ENCODE peak calls at places on chromosomes 3 and 15, in eight cellular contexts. One of them, this sample, is unnamed.

GRCh38 chr15:59994855-59995557 is 9.1 kb upstream of the FOXB1 start:
- DNase-seq in T-cell: no peak
- DNase-seq in NCI-H1694 treated with DMSO at 0.1 percent for 48 hours: no peak
- DNase-seq in HS-27A: no peak
- DNase-seq in activated T-helper 2 cell treated with anti-CD3 and anti-CD28 coated beads, Interferon-gamma antibody, Interleukin-2, Interleukin-4, amounts not matched to agents 10 μg/mL and 5 μg/mL and 100 μg/mL, durations not matched to agents 14 hours and 24 hours and 36 hours: no peak
- DNase-seq in Panc1: no peak
- DNase-seq in A673: no peak
- DNase-seq in A549: no peak
- DNase-seq in this sample: no peak

GRCh38 chr3:123779646-123780231 is 104.4 kb downstream of the MYLK start:
- DNase-seq in A549: no peak
- DNase-seq in NCI-H1694 treated with DMSO at 0.1 percent for 48 hours: no peak
- DNase-seq in A673: no peak
- DNase-seq in HS-27A: no peak
- DNase-seq in activated T-helper 2 cell treated with anti-CD3 and anti-CD28 coated beads, Interferon-gamma antibody, Interleukin-2, Interleukin-4, amounts not matched to agents 10 μg/mL and 5 μg/mL and 100 μg/mL, durations not matched to agents 14 hours and 24 hours and 36 hours: no peak
- DNase-seq in Panc1: no peak
- DNase-seq in T-cell: no peak
- DNase-seq in this sample: no peak

GRCh38 chr15:60962087-60962486 is 267.0 kb downstream of the RORA start:
- DNase-seq in T-cell: no peak
- DNase-seq in activated T-helper 2 cell treated with anti-CD3 and anti-CD28 coated beads, Interferon-gamma antibody, Interleukin-2, Interleukin-4, amounts not matched to agents 10 μg/mL and 5 μg/mL and 100 μg/mL, durations not matched to agents 14 hours and 24 hours and 36 hours: no peak
- DNase-seq in A549: no peak
- DNase-seq in A673: peak; percentile 21
- DNase-seq in NCI-H1694 treated with DMSO at 0.1 percent for 48 hours: no peak
- DNase-seq in Panc1: no peak
- DNase-seq in HS-27A: no peak
- DNase-seq in this sample: no peak

GRCh38 chr15:45588199-45588910 is 1.2 kb downstream of the BLOC1S6 start:
- DNase-seq in A673: no peak
- DNase-seq in Panc1: no peak
- DNase-seq in T-cell: no peak
- DNase-seq in activated T-helper 2 cell treated with anti-CD3 and anti-CD28 coated beads, Interferon-gamma antibody, Interleukin-2, Interleukin-4, amounts not matched to agents 10 μg/mL and 5 μg/mL and 100 μg/mL, durations not matched to agents 14 hours and 24 hours and 36 hours: no peak
- DNase-seq in HS-27A: no peak
- DNase-seq in NCI-H1694 treated with DMSO at 0.1 percent for 48 hours: no peak
- DNase-seq in A549: no peak
- DNase-seq in this sample: no peak

GRCh38 chr3:125004196-125004595 is 51.6 kb downstream of the HEG1 start:
- DNase-seq in activated T-helper 2 cell treated with anti-CD3 and anti-CD28 coated beads, Interferon-gamma antibody, Interleukin-2, Interleukin-4, amounts not matched to agents 10 μg/mL and 5 μg/mL and 100 μg/mL, durations not matched to agents 14 hours and 24 hours and 36 hours: no peak
- DNase-seq in Panc1: no peak
- DNase-seq in T-cell: no peak
- DNase-seq in HS-27A: no peak
- DNase-seq in NCI-H1694 treated with DMSO at 0.1 percent for 48 hours: no peak
- DNase-seq in A549: no peak
- DNase-seq in A673: no peak
- DNase-seq in this sample: no peak

GRCh38 chr3:11059090-11059798 is 66.7 kb downstream of the SLC6A1 start:
- DNase-seq in activated T-helper 2 cell treated with anti-CD3 and anti-CD28 coated beads, Interferon-gamma antibody, Interleukin-2, Interleukin-4, amounts not matched to agents 10 μg/mL and 5 μg/mL and 100 μg/mL, durations not matched to agents 14 hours and 24 hours and 36 hours: peak; percentile 11
- DNase-seq in A549: peak; percentile 69
- DNase-seq in A673: peak; percentile 91
- DNase-seq in Panc1: peak; percentile 32
- DNase-seq in HS-27A: peak; percentile 52
- DNase-seq in NCI-H1694 treated with DMSO at 0.1 percent for 48 hours: peak; percentile 18
- DNase-seq in T-cell: no peak
- DNase-seq in this sample: peak; percentile 82

GRCh38 chr3:185353823-185354614 is 8.9 kb upstream of the MAP3K13 start:
- DNase-seq in Panc1: no peak
- DNase-seq in NCI-H1694 treated with DMSO at 0.1 percent for 48 hours: peak; percentile 91
- DNase-seq in HS-27A: peak; percentile 27
- DNase-seq in A673: peak; percentile 91
- DNase-seq in A549: peak; percentile 41
- DNase-seq in T-cell: peak; percentile 35
- DNase-seq in activated T-helper 2 cell treated with anti-CD3 and anti-CD28 coated beads, Interferon-gamma antibody, Interleukin-2, Interleukin-4, amounts not matched to agents 10 μg/mL and 5 μg/mL and 100 μg/mL, durations not matched to agents 14 hours and 24 hours and 36 hours: peak; percentile 70
- DNase-seq in this sample: peak; percentile 87

GRCh38 chr15:70324001-70324974 is 226.6 kb upstream of the TLE3 start:
- DNase-seq in Panc1: no peak
- DNase-seq in activated T-helper 2 cell treated with anti-CD3 and anti-CD28 coated beads, Interferon-gamma antibody, Interleukin-2, Interleukin-4, amounts not matched to agents 10 μg/mL and 5 μg/mL and 100 μg/mL, durations not matched to agents 14 hours and 24 hours and 36 hours: no peak
- DNase-seq in NCI-H1694 treated with DMSO at 0.1 percent for 48 hours: no peak
- DNase-seq in HS-27A: no peak
- DNase-seq in A549: no peak
- DNase-seq in A673: peak; percentile 87
- DNase-seq in T-cell: no peak
- DNase-seq in this sample: peak; percentile 54

GRCh38 chr3:47250309-47251060 is 32.1 kb downstream of the KIF9 start:
- DNase-seq in activated T-helper 2 cell treated with anti-CD3 and anti-CD28 coated beads, Interferon-gamma antibody, Interleukin-2, Interleukin-4, amounts not matched to agents 10 μg/mL and 5 μg/mL and 100 μg/mL, durations not matched to agents 14 hours and 24 hours and 36 hours: no peak
- DNase-seq in A673: peak; percentile 6
- DNase-seq in T-cell: no peak
- DNase-seq in A549: peak; percentile 28
- DNase-seq in NCI-H1694 treated with DMSO at 0.1 percent for 48 hours: no peak
- DNase-seq in HS-27A: peak; percentile 17
- DNase-seq in Panc1: no peak
- DNase-seq in this sample: no peak

GRCh38 chr3:103137830-103138229 is 703.0 kb downstream of the ZPLD1 start:
- DNase-seq in A673: no peak
- DNase-seq in HS-27A: no peak
- DNase-seq in Panc1: no peak
- DNase-seq in A549: no peak
- DNase-seq in activated T-helper 2 cell treated with anti-CD3 and anti-CD28 coated beads, Interferon-gamma antibody, Interleukin-2, Interleukin-4, amounts not matched to agents 10 μg/mL and 5 μg/mL and 100 μg/mL, durations not matched to agents 14 hours and 24 hours and 36 hours: no peak
- DNase-seq in NCI-H1694 treated with DMSO at 0.1 percent for 48 hours: no peak
- DNase-seq in T-cell: no peak
- DNase-seq in this sample: no peak

GRCh38 chr3:136752046-136752326 is 192 bp downstream of the STAG1 start:
- DNase-seq in T-cell: no peak
- DNase-seq in A549: no peak
- DNase-seq in activated T-helper 2 cell treated with anti-CD3 and anti-CD28 coated beads, Interferon-gamma antibody, Interleukin-2, Interleukin-4, amounts not matched to agents 10 μg/mL and 5 μg/mL and 100 μg/mL, durations not matched to agents 14 hours and 24 hours and 36 hours: no peak
- DNase-seq in NCI-H1694 treated with DMSO at 0.1 percent for 48 hours: peak; percentile 67
- DNase-seq in Panc1: no peak
- DNase-seq in A673: no peak
- DNase-seq in HS-27A: no peak
- DNase-seq in this sample: peak; percentile 85

GRCh38 chr15:101123222-101123910 is 128.5 kb downstream of the CHSY1 start:
- DNase-seq in NCI-H1694 treated with DMSO at 0.1 percent for 48 hours: no peak
- DNase-seq in Panc1: no peak
- DNase-seq in HS-27A: no peak
- DNase-seq in T-cell: no peak
- DNase-seq in A673: no peak
- DNase-seq in activated T-helper 2 cell treated with anti-CD3 and anti-CD28 coated beads, Interferon-gamma antibody, Interleukin-2, Interleukin-4, amounts not matched to agents 10 μg/mL and 5 μg/mL and 100 μg/mL, durations not matched to agents 14 hours and 24 hours and 36 hours: no peak
- DNase-seq in A549: no peak
- DNase-seq in this sample: no peak

This sample was measured in D341Med.